ENCODE peak calls at places on chromosomes 3 and 15, in six cellular contexts. M, V, G, Z, A and X are unnamed samples. For H3K4me1, the result is how much of the 10 kb centered on the place peaks cover.

GRCh38 chr15:75109021-75109690 is 85.8 kb downstream of the PPCDC start:
- DNase-seq in M (no peak), V (no peak), G (no peak), Z (no peak), A (no peak), X (no peak)

GRCh38 chr3:149657796-149658443 is at the start of gene WWTR1:
- DNase-seq in M (peak), V (peak), G (peak), Z (peak), A (peak), X (peak)

GRCh38 chr3:185473290-185473815 is 25.5 kb downstream of the TMEM41A start:
- DNase-seq in M (no peak), V (no peak), G (peak), Z (no peak), A (peak), X (no peak)

GRCh38 chr15:97875513-97876285 is 84.8 kb upstream of the ARRDC4 start:
- DNase-seq in M (no peak), V (no peak), G (no peak), Z (peak), A (no peak), X (peak)

GRCh38 chr15:97995881-97996603 is 35.5 kb downstream of the ARRDC4 start:
- DNase-seq in M (no peak), V (peak), G (no peak), Z (peak), A (peak), X (peak)

GRCh38 chr3:32421991-32422859 is 30.6 kb downstream of the CMTM7 start:
- DNase-seq in M (peak), V (peak), G (peak), Z (peak), A (peak), X (peak)

GRCh38 chr3:37862219-37862711 is 585 bp downstream of the CTDSPL start:
- DNase-seq in M (peak), V (peak), G (peak), Z (peak), A (peak), X (peak)

GRCh38 chr15:91271565-91272153 is 171.6 kb downstream of the SV2B start:
- DNase-seq in M (peak), V (peak), G (peak), Z (peak), A (peak), X (peak)

GRCh38 chr15:61681676-61682075 is 378.6 kb downstream of the VPS13C start:
- DNase-seq in M (no peak), V (no peak), G (no peak), Z (no peak), A (no peak), X (no peak)

GRCh38 chr3:180922242-180922641 is 9.8 kb downstream of the FXR1 start:
- DNase-seq in M (no peak), V (no peak), G (no peak), Z (no peak), A (no peak), X (no peak)

GRCh38 chr15:35208353-35208752 is 123.3 kb upstream of the NANOGP8 start:
- DNase-seq in M (no peak), V (no peak), G (no peak), Z (no peak), A (no peak), X (no peak)

GRCh38 chr15:101450561-101451145 is 38.9 kb downstream of the PCSK6 start:
- DNase-seq in M (no peak), V (no peak), G (no peak), Z (no peak), A (no peak), X (no peak)

GRCh38 chr3:174440350-174440716 is 418.8 kb upstream of the NAALADL2 start:
- DNase-seq in M (peak), V (peak), G (peak), Z (peak), A (peak), X (peak)

GRCh38 chr15:57146394-57147140 is 228.1 kb downstream of the TCF12 start:
- DNase-seq in M (peak), V (no peak), G (peak), Z (no peak), A (peak), X (no peak)

GRCh38 chr3:174158674-174159073 is 700.5 kb upstream of the NAALADL2 start:
- DNase-seq in M (no peak), V (no peak), G (no peak), Z (no peak), A (no peak), X (no peak)

GRCh38 chr3:72118593-72118992 is 333.6 kb upstream of the PROK2 start:
- DNase-seq in M (no peak), V (no peak), G (no peak), Z (no peak), A (no peak), X (no peak)

GRCh38 chr3:88235102-88235501 is 85.3 kb downstream of the C3orf38 start:
- DNase-seq in M (peak), V (no peak), G (no peak), Z (no peak), A (peak), X (no peak)

GRCh38 chr3:124584552-124585391 is 145.5 kb upstream of the UMPS start:
- DNase-seq in M (peak), V (peak), G (peak), Z (peak), A (peak), X (peak)

GRCh38 chr15:70902105-70902504 is 9.5 kb downstream of the LRRC49 start:
- DNase-seq in M (no peak), V (no peak), G (peak), Z (no peak), A (peak), X (no peak)

GRCh38 chr3:177827517-177828249 is 630.4 kb upstream of the TBL1XR1 start:
- DNase-seq in M (peak), V (no peak), G (peak), Z (no peak), A (peak), X (no peak)

GRCh38 chr3:23761440-23761896 is 44.3 kb upstream of the UBE2E1 start:
- DNase-seq in M (peak), V (no peak), G (peak), Z (no peak), A (peak), X (peak)

GRCh38 chr15:83871808-83872559 is 218.1 kb downstream of the ADAMTSL3 start:
- DNase-seq in M (peak), V (no peak), G (peak), Z (no peak), A (peak), X (no peak)

GRCh38 chr3:125366132-125366531 is 9.0 kb downstream of the ZNF148 start:
- DNase-seq in M (no peak), V (no peak), G (no peak), Z (no peak), A (no peak), X (no peak)

GRCh38 chr15:63752075-63752684 is 81.6 kb downstream of the HERC1 start:
- DNase-seq in M (no peak), V (no peak), G (peak), Z (no peak), A (peak), X (peak)

GRCh38 chr3:109707642-109708041 is 370.3 kb upstream of the DPPA4 start:
- DNase-seq in M (no peak), V (no peak), G (no peak), Z (no peak), A (no peak), X (peak)

GRCh38 chr15:92663250-92663951 is 7.8 kb upstream of the FAM174B start:
- DNase-seq in M (no peak), V (no peak), G (no peak), Z (no peak), A (no peak), X (no peak)

GRCh38 chr3:45701167-45701867 is 12.1 kb downstream of the SACM1L start:
- DNase-seq in M (peak), V (no peak), G (no peak), Z (no peak), A (no peak), X (no peak)

GRCh38 chr3:103786296-103786695 is 1351.5 kb downstream of the ZPLD1 start:
- DNase-seq in M (no peak), V (no peak), G (no peak), Z (no peak), A (no peak), X (no peak)

GRCh38 chr3:39848365-39848764 is 39.0 kb downstream of the MYRIP start:
- DNase-seq in M (no peak), V (no peak), G (no peak), Z (no peak), A (no peak), X (no peak)

GRCh38 chr3:66856555-66856954 is 141.6 kb upstream of the KBTBD8 start:
- DNase-seq in M (no peak), V (no peak), G (no peak), Z (no peak), A (no peak), X (no peak)

GRCh38 chr15:52257734-52258062 is 37.9 kb downstream of the MYO5C start:
- DNase-seq in M (peak), V (no peak), G (peak), Z (no peak), A (peak), X (peak)

GRCh38 chr3:24493951-24494615 is 567 bp downstream of the THRB start:
- DNase-seq in M (peak), V (peak), G (no peak), Z (peak), A (no peak), X (peak)

GRCh38 chr15:57751177-57751800 is 44.8 kb downstream of the POLR2M start:
- DNase-seq in M (peak), V (no peak), G (peak), Z (no peak), A (peak), X (no peak)

GRCh38 chr15:85002517-85002916 is 20.9 kb downstream of the PDE8A start:
- DNase-seq in M (no peak), V (no peak), G (no peak), Z (no peak), A (no peak), X (no peak)

GRCh38 chr15:74365619-74366445 is 1.6 kb downstream of the CYP11A1 start:
- DNase-seq in M (peak), V (peak), G (peak), Z (no peak), A (no peak), X (peak)

GRCh38 chr15:40282144-40282869 is 557 bp downstream of the ANKRD63 start:
- DNase-seq in M (peak), V (no peak), G (no peak), Z (peak), A (peak), X (peak)

GRCh38 chr15:31347981-31348803 is 21.6 kb downstream of the KLF13 start:
- DNase-seq in M (no peak), V (no peak), G (no peak), Z (no peak), A (no peak), X (no peak)
- H3K4me1 ChIP-seq in M (under half), V (under half), G (under half), Z (half or more), A (under half), X (half or more)

GRCh38 chr3:127421943-127422662 is 134.3 kb upstream of the PRR20G start:
- DNase-seq in M (no peak), V (no peak), G (no peak), Z (no peak), A (no peak), X (no peak)

GRCh38 chr3:127424766-127425504 is 137.1 kb upstream of the PRR20G start:
- DNase-seq in M (no peak), V (no peak), G (no peak), Z (no peak), A (no peak), X (no peak)

GRCh38 chr3:127423856-127424765 is 136.3 kb upstream of the PRR20G start:
- DNase-seq in M (no peak), V (no peak), G (no peak), Z (no peak), A (no peak), X (no peak)

GRCh38 chr3:127420825-127421224 is 133.0 kb upstream of the PRR20G start:
- DNase-seq in M (no peak), V (no peak), G (no peak), Z (no peak), A (no peak), X (no peak)

DNA sequence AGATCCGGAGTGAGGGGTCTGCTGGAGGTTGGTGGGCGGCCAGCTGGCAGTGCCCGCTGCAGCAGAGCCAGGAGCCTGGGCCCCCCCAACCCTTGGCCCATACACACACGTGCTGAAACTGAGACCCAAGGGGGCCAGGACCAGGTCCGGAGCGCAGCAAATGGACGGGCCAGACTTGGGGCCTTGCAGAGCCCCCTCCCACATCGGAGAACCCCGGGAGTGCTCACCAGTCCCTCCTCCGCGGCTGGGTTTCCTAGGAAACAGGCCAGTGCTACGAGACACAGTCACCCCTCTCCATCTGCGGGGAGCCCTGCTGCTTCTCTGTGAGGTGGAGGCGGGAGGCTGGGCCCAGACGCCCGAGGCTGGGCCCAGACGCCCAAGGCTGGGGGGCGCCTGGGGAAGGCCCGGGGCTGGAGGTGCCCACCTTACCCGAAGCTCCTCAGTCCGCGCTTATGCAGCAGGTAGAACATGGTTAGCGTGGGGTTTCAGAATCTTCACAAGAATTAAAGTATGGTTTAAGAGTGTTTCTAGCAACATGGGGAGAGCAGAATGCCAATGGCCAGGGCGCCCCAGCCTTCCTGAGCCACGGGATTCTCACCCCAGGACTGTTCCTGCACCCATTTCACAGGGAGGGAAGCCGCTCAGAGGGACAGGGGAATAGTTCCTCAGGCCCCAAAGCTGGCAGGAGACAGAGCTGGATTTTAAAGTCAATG is 135.0 kb upstream of the PRR20G start:
- DNase-seq in M (no peak), V (no peak), G (no peak), Z (no peak), A (no peak), X (no peak)
- H3K4me1 ChIP-seq in M (under half), V (under half), G (under half), Z (under half), A (under half), X (under half)

GRCh38 chr3:157531301-157531660 is 28.1 kb upstream of the VEPH1 start:
- DNase-seq in M (no peak), V (no peak), G (peak), Z (no peak), A (no peak), X (peak)

GRCh38 chr3:157532529-157533297 is 29.5 kb upstream of the VEPH1 start:
- DNase-seq in M (peak), V (no peak), G (peak), Z (no peak), A (peak), X (peak)

GRCh38 chr3:157533298-157533870 is 30.2 kb upstream of the VEPH1 start:
- DNase-seq in M (peak), V (no peak), G (peak), Z (no peak), A (no peak), X (no peak)

GRCh38 chr3:157530637-157531300 is 27.6 kb upstream of the VEPH1 start:
- DNase-seq in M (peak), V (no peak), G (peak), Z (no peak), A (no peak), X (peak)

DNA sequence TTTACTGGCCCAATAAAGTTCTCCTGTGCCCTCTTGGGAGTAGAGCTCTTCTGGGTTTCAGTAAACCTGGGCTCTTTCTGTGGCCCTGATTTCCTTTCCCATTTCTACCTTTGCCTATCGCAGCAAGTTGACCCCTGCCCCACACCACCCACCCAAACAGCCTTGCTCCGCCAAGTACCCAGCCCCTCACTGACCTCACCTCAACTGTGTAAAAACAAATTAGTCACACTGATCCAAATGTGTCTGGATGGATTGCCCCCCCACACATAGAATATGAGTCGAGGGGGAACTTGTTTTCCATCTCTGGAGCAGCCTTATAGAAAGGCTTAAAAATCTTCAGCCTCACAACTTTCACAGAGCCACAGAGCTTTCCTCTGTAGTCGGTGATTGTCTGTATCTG is 28.6 kb upstream of the VEPH1 start:
- DNase-seq in M (no peak), V (no peak), G (peak), Z (no peak), A (no peak), X (no peak)
- H3K4me1 ChIP-seq in M (half or more), V (under half), G (under half), Z (under half), A (under half), X (under half)

DNA sequence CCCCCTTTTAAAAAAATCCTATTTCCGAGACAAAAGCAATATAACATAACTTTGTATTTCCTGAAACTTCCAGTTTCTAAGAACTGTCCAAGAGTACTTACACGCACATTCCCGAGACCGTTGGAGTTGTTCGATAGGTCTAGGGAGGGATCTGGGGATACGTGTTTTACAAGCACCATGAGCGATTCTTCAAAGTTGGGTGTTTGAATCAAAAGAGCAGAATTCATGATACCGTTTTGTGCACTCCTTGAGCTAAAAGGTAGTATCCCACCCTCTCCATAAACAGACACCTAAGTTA is 704 bp upstream of the EDEM1 start:
- DNase-seq in M (no peak), V (no peak), G (peak), Z (no peak), A (peak), X (peak)
- H3K4me1 ChIP-seq in M (under half), V (under half), G (under half), Z (under half), A (under half), X (under half)

DNA sequence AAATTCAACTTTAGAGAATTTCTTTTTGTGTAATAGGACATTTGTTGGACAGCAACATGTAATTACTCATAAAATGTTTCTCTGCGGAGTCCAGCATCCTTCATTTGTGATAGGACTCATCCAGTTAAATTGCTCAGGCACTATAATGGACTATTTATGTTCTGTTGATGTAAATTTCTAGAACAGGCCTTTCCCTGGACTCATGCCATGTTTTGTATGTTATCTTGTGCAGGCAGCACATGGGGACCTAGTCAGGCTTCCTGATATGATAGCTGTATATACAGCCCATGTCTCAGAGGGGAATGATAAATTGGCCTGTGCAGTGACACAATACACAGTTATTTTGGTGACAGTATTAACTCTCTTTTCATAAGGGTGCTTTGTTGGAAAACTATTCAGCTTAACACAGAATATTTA is 51.5 kb downstream of the MBNL1 start:
- DNase-seq in M (no peak), V (no peak), G (peak), Z (no peak), A (peak), X (no peak)
- H3K4me1 ChIP-seq in M (half or more), V (under half), G (under half), Z (under half), A (half or more), X (under half)

GRCh38 chr15:67185051-67185450 is 69.4 kb downstream of the AAGAB start:
- DNase-seq in M (no peak), V (no peak), G (no peak), Z (no peak), A (no peak), X (no peak)

GRCh38 chr15:67185621-67186225 is 68.7 kb downstream of the AAGAB start:
- DNase-seq in M (peak), V (no peak), G (no peak), Z (no peak), A (no peak), X (no peak)

GRCh38 chr15:67187351-67187854 is 67.1 kb downstream of the AAGAB start:
- DNase-seq in M (peak), V (no peak), G (no peak), Z (no peak), A (no peak), X (no peak)

GRCh38 chr15:67186226-67186649 is 68.2 kb downstream of the AAGAB start:
- DNase-seq in M (peak), V (peak), G (no peak), Z (no peak), A (no peak), X (no peak)

DNA sequence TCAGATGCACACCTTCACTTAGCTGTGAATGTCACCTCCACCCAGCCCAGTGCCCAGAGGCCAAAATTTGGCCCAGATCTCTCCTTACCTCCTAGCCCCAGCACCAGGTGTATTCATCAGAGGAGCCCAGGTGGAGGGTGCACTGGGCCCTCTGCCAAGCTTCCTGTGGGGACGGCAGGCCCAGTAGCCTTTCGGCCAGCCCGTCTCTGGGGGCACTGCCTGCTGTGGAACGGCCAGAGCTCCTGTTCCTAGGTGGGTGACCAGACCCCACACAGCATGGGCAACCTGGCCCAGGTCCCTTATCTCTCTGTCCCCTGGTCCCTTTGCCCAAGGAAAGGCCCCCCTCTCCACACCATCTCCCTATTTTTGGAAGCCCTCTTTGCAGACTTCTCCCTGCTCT is 67.8 kb downstream of the AAGAB start:
- DNase-seq in M (no peak), V (peak), G (no peak), Z (no peak), A (no peak), X (no peak)
- H3K4me1 ChIP-seq in M (under half), V (under half), G (half or more), Z (under half), A (under half), X (under half)